ENCODE peak calls at places on chromosomes 3 and 15, in six cellular contexts. Z is neuronal stem cell, V is IMR-90, P is mesenchymal stem cell, W is trophoblast cell, A is H1. L is an unnamed sample.

GRCh38 chr3:157148123-157148889 is 11.6 kb downstream of the CCNL1 start:
- DNase-seq in Z (no peak), V (no peak), P (peak; percentile 40), W (peak; percentile 23), A (no peak), L (no peak)

GRCh38 chr3:48130321-48130881 is 57.8 kb downstream of the CDC25A start:
- DNase-seq in Z (no peak), V (peak; percentile 96), P (peak; percentile 93), W (no peak), A (no peak), L (no peak)

GRCh38 chr15:29522373-29523276 is 253.0 kb upstream of the NSMCE3 start:
- DNase-seq in Z (no peak), V (no peak), P (no peak), W (peak; percentile 28), A (no peak), L (no peak)

GRCh38 chr15:99429681-99430081 is 136.1 kb upstream of the MEF2A start:
- DNase-seq in Z (no peak), V (no peak), P (no peak), W (no peak), A (no peak), L (no peak)

GRCh38 chr3:30694668-30695067 is 88.3 kb downstream of the TGFBR2 start:
- DNase-seq in Z (no peak), V (no peak), P (no peak), W (no peak), A (no peak), L (no peak)

GRCh38 chr3:126476166-126476975 is 680 bp upstream of the ZXDC start:
- DNase-seq in Z (peak; percentile 41), V (peak; percentile 25), P (no peak), W (peak; percentile 90), A (no peak), L (peak; percentile 63)

GRCh38 chr15:52139599-52140462 is 27.3 kb upstream of the BCL2L10 start:
- DNase-seq in Z (peak; percentile 65), V (peak; percentile 62), P (peak; percentile 77), W (peak; percentile 87), A (peak; percentile 51), L (peak; percentile 85)

GRCh38 chr3:43606274-43606673 is 15.5 kb downstream of the ANO10 start:
- DNase-seq in Z (peak; percentile 33), V (no peak), P (no peak), W (no peak), A (no peak), L (no peak)

GRCh38 chr15:61028427-61028826 is 200.7 kb downstream of the RORA start:
- DNase-seq in Z (no peak), V (no peak), P (no peak), W (no peak), A (no peak), L (no peak)

GRCh38 chr3:128878556-128879124 is 780 bp upstream of the ACAD9 start:
- DNase-seq in Z (no peak), V (peak; percentile 77), P (peak; percentile 87), W (peak; percentile 63), A (no peak), L (no peak)

GRCh38 chr3:56917740-56918568 is 116.2 kb upstream of the ARHGEF3 start:
- DNase-seq in Z (no peak), V (no peak), P (no peak), W (no peak), A (no peak), L (no peak)

GRCh38 chr3:68876112-68876713 is 56.1 kb downstream of the TAFA4 start:
- DNase-seq in Z (peak; percentile 63), V (peak; percentile 74), P (peak; percentile 70), W (peak; percentile 91), A (peak; percentile 21), L (no peak)

GRCh38 chr3:122021811-122022401 is at the start of gene ILDR1:
- DNase-seq in Z (no peak), V (no peak), P (no peak), W (peak; percentile 55), A (peak; percentile 10), L (peak; percentile 71)

GRCh38 chr3:118244761-118245160 is 789.9 kb downstream of the IGSF11 start:
- DNase-seq in Z (no peak), V (no peak), P (no peak), W (no peak), A (no peak), L (no peak)

GRCh38 chr15:52527898-52528464 is 699 bp downstream of the MYO5A start:
- DNase-seq in Z (peak; percentile 38), V (peak; percentile 33), P (peak; percentile 35), W (peak; percentile 25), A (no peak), L (no peak)

GRCh38 chr3:65946438-65946837 is 92.3 kb downstream of the MAGI1 start:
- DNase-seq in Z (no peak), V (peak; percentile 37), P (no peak), W (no peak), A (no peak), L (no peak)

GRCh38 chr15:98444067-98444600 is 204.2 kb upstream of the IGF1R start:
- DNase-seq in Z (no peak), V (no peak), P (no peak), W (peak; percentile 38), A (no peak), L (no peak)

GRCh38 chr3:117927831-117928230 is 1106.8 kb downstream of the IGSF11 start:
- DNase-seq in Z (no peak), V (peak; percentile 19), P (no peak), W (no peak), A (no peak), L (no peak)

GRCh38 chr15:45242289-45242688 is 9.7 kb upstream of the SLC28A2 start:
- DNase-seq in Z (peak; percentile 6), V (no peak), P (peak; percentile 29), W (no peak), A (no peak), L (no peak)

GRCh38 chr3:140972833-140973232 is 31.2 kb downstream of the SLC25A36 start:
- DNase-seq in Z (no peak), V (peak; percentile 26), P (peak; percentile 34), W (peak; percentile 30), A (no peak), L (no peak)

GRCh38 chr3:127820871-127821853 is 1.2 kb downstream of the MGLL start:
- DNase-seq in Z (no peak), V (peak; percentile 56), P (peak; percentile 64), W (peak; percentile 36), A (no peak), L (no peak)

GRCh38 chr3:150384517-150385212 is 23.4 kb upstream of the TSC22D2 start:
- DNase-seq in Z (peak; percentile 21), V (peak; percentile 12), P (peak; percentile 47), W (peak; percentile 86), A (no peak), L (peak; percentile 86)

GRCh38 chr15:39188930-39189329 is 391.9 kb upstream of the THBS1 start:
- DNase-seq in Z (no peak), V (peak; percentile 89), P (peak; percentile 76), W (peak; percentile 95), A (no peak), L (no peak)

GRCh38 chr3:21752749-21753347 is 1.8 kb upstream of the ZNF385D start:
- DNase-seq in Z (no peak), V (peak; percentile 49), P (no peak), W (peak; percentile 33), A (no peak), L (no peak)

GRCh38 chr3:15797600-15798303 is at the start of gene ANKRD28:
- DNase-seq in Z (peak; percentile 30), V (peak; percentile 98), P (peak; percentile 98), W (peak; percentile 49), A (no peak), L (no peak)

GRCh38 chr15:70314018-70314354 is 216.3 kb upstream of the TLE3 start:
- DNase-seq in Z (no peak), V (no peak), P (no peak), W (peak; percentile 95), A (no peak), L (no peak)
- H2BK5ac ChIP-seq in Z (no peak overlapping the region), V (no peak overlapping the region), P (no peak overlapping the region), W (no peak overlapping the region), A (no peak overlapping the region), L (no peak overlapping the region)

DNA sequence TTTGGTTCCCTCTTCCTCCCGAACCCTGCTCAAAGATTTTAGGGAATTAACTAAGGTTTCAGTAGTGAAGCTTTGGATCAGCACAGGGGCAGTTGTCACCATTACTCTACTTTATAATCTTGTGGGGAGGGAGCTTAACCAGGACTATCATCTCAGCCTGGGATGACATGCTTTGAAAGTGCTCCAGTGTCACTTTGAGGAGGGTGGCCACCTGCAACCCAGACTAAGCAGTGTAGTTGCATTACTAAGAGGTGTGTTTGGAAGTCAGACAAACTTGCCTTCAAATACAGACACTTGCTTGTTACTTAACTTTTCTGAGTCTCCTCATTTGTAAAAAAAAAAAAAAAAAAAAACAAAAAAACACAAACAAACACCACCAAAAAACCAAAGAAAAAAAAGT is 340.3 kb upstream of the TBL1XR1 start:
- DNase-seq in Z (no peak), V (no peak), P (no peak), W (no peak), A (no peak), L (no peak)
- H2AFZ ChIP-seq in Z (no peak overlapping the region), V (no peak overlapping the region), P (no peak overlapping the region), W (no peak overlapping the region), A (no peak overlapping the region), L (no peak overlapping the region)

GRCh38 chr3:132416807-132417694 is at the start of gene DNAJC13:
- DNase-seq in Z (peak; percentile 92), V (peak; percentile 93), P (peak; percentile 96), W (peak; percentile 95), A (peak; percentile 58), L (peak; percentile 92)
- H2BK5ac ChIP-seq in Z (peak within 1 kb of the TSS; percentile 91), V (peak within 1 kb of the TSS; percentile 86), P (peak within 1 kb of the TSS; percentile 73), W (peak within 1 kb of the TSS; percentile 92), A (peak within 1 kb of the TSS; percentile 89), L (no peak within 1 kb of the TSS)

DNA sequence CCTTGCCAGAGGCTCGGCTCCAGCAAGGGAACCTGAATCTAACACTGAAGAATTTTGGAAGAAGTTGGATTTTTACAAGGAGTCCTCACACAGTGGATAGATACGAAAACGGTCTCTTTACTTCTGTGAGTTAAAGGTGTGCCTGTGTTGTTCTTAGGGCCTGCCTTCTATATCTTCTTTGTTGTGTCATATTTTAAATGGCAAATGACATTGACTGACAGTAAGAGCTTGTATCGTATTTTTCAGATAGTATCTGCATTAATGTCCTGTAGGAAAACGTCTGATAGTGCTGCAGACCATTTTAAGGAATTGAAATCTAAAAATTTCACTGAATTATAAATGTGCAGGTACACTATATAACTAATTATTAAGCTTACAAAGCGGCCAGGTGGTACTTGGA is 56.3 kb downstream of the PTPRG start:
- DNase-seq in Z (no peak), V (no peak), P (no peak), W (no peak), A (no peak), L (no peak)
- H2AFZ ChIP-seq in Z (no peak overlapping the region), V (no peak overlapping the region), P (no peak overlapping the region), W (no peak overlapping the region), A (no peak overlapping the region), L (no peak overlapping the region)